ENCODE peak calls at places on chromosomes 11 and 22, in four cellular contexts. V is heart left ventricle, R is breast epithelium, Z is lower leg skin. J is an unnamed sample.

GRCh38 chr11:76234704-76235232 is 28.5 kb upstream of the WNT11 start:
- DNase-seq in V (peak), R (no peak), Z (peak), J (peak)

GRCh38 chr11:129317564-129317963 is 58.1 kb upstream of the BARX2 start:
- DNase-seq in V (no peak), R (no peak), Z (no peak), J (no peak)

GRCh38 chr22:28907311-28908008 is 24.1 kb downstream of the ZNRF3 start:
- DNase-seq in V (no peak), R (no peak), Z (peak), J (no peak)

GRCh38 chr11:69587454-69588081 is 53.4 kb upstream of the CCND1 start:
- DNase-seq in V (no peak), R (no peak), Z (peak), J (no peak)

GRCh38 chr11:6204708-6205107 is 649 bp upstream of the C11orf42 start:
- DNase-seq in V (no peak), R (no peak), Z (no peak), J (no peak)

GRCh38 chr11:34214961-34215805 is 109.8 kb downstream of the NAT10 start:
- DNase-seq in V (no peak), R (no peak), Z (no peak), J (no peak)

GRCh38 chr22:38240734-38241252 is 32.0 kb downstream of the TMEM184B start:
- DNase-seq in V (no peak), R (no peak), Z (no peak), J (no peak)

GRCh38 chr11:121445071-121445768 is 6.9 kb upstream of the SORL1 start:
- DNase-seq in V (no peak), R (no peak), Z (no peak), J (no peak)

GRCh38 chr22:20186871-20187546 is 36.2 kb upstream of the CCDC188 start:
- DNase-seq in V (no peak), R (no peak), Z (no peak), J (no peak)

GRCh38 chr11:76756341-76756771 is 26.8 kb upstream of the TSKU start:
- DNase-seq in V (peak), R (no peak), Z (no peak), J (no peak)

GRCh38 chr11:108203075-108203474 is 19.4 kb downstream of the NPAT start:
- DNase-seq in V (no peak), R (no peak), Z (no peak), J (no peak)

GRCh38 chr11:66281776-66282467 is 3.9 kb downstream of the CNIH2 start:
- DNase-seq in V (no peak), R (no peak), Z (no peak), J (no peak)

GRCh38 chr11:101686514-101686913 is 102.7 kb upstream of the TRPC6 start:
- DNase-seq in V (no peak), R (no peak), Z (no peak), J (no peak)

GRCh38 chr11:126417463-126417862 is 62.0 kb downstream of the ST3GAL4 start:
- DNase-seq in V (no peak), R (no peak), Z (no peak), J (no peak)

GRCh38 chr22:20887375-20887774 is 28.6 kb downstream of the SNAP29 start:
- DNase-seq in V (no peak), R (no peak), Z (no peak), J (no peak)

GRCh38 chr11:122229078-122229477 is 113.1 kb upstream of the BLID start:
- DNase-seq in V (no peak), R (no peak), Z (no peak), J (no peak)

GRCh38 chr22:44363214-44363979 is 50.6 kb upstream of the SHISAL1 start:
- DNase-seq in V (peak), R (no peak), Z (peak), J (peak)

GRCh38 chr11:94882931-94883330 is 90.4 kb downstream of the CWC15 start:
- DNase-seq in V (no peak), R (no peak), Z (peak), J (no peak)

GRCh38 chr11:93113824-93114223 is 84.0 kb downstream of the SLC36A4 start:
- DNase-seq in V (no peak), R (no peak), Z (no peak), J (no peak)

GRCh38 chr11:129911298-129911697 is 15.9 kb upstream of the NFRKB start:
- DNase-seq in V (no peak), R (no peak), Z (no peak), J (no peak)

GRCh38 chr11:6371825-6372224 is 18.4 kb upstream of the SMPD1 start:
- DNase-seq in V (no peak), R (no peak), Z (peak), J (no peak)

GRCh38 chr11:112625816-112626215 is 335.4 kb upstream of the NCAM1 start:
- DNase-seq in V (no peak), R (no peak), Z (no peak), J (no peak)

GRCh38 chr11:112962854-112963367 is 1.7 kb downstream of the NCAM1 start:
- DNase-seq in V (peak), R (no peak), Z (no peak), J (no peak)

GRCh38 chr11:83222499-83222898 is 29.0 kb downstream of the ANKRD42 start:
- DNase-seq in V (no peak), R (no peak), Z (no peak), J (no peak)

GRCh38 chr11:109929308-109929707 is 163.9 kb upstream of the ZC3H12C start:
- DNase-seq in V (no peak), R (no peak), Z (no peak), J (no peak)

GRCh38 chr22:29396126-29396525 is 7.8 kb upstream of the AP1B1 start:
- DNase-seq in V (no peak), R (no peak), Z (no peak), J (no peak)

GRCh38 chr11:30358569-30358968 is 35.7 kb downstream of the ARL14EP start:
- DNase-seq in V (peak), R (no peak), Z (no peak), J (no peak)

GRCh38 chr11:69791266-69791665 is 16.1 kb upstream of the FGF4 start:
- DNase-seq in V (no peak), R (no peak), Z (no peak), J (no peak)

GRCh38 chr11:45142241-45142885 is 4.1 kb upstream of the PRDM11 start:
- DNase-seq in V (no peak), R (no peak), Z (peak), J (no peak)

GRCh38 chr11:83120328-83120727 is 36.6 kb upstream of the PCF11 start:
- DNase-seq in V (no peak), R (no peak), Z (no peak), J (no peak)

GRCh38 chr11:111344032-111344431 is 35.0 kb downstream of the POU2AF1 start:
- DNase-seq in V (peak), R (no peak), Z (no peak), J (no peak)

GRCh38 chr22:44383652-44384562 is 71.2 kb upstream of the SHISAL1 start:
- DNase-seq in V (peak), R (no peak), Z (no peak), J (no peak)

GRCh38 chr11:133136376-133136775 is 395.9 kb downstream of the OPCML start:
- DNase-seq in V (no peak), R (no peak), Z (no peak), J (no peak)

GRCh38 chr22:40261783-40262182 is 84.1 kb downstream of the TNRC6B start:
- DNase-seq in V (no peak), R (no peak), Z (no peak), J (no peak)

GRCh38 chr11:123505546-123506299 is 75.7 kb downstream of the GRAMD1B start:
- DNase-seq in V (no peak), R (no peak), Z (peak), J (no peak)

DNA sequence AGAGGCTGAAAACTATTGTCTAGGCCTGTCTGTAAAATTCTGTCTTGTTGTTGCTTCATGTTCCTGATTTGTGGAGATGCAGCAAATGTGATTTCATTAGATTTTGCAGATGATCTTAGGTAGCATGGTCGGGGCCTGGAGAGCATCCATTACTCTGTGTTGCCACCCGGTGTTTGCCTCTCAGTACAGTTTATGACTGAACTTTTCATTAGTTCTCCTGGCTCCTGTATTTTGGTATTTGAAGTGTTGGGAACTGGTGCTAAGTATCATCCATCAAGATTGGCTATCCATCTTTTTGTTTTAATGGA is 7.7 kb downstream of the YWHAH start:
- DNase-seq in V (no peak), R (no peak), Z (no peak), J (no peak)
- TF ChIP-seq CTCF in V (no peak), R (no peak), Z (no peak), J (no peak)

GRCh38 chr11:116458546-116458945 is 314.2 kb downstream of the BUD13 start:
- DNase-seq in V (no peak), R (no peak), Z (no peak), J (no peak)
- TF ChIP-seq CTCF in V (no peak), R (no peak), Z (no peak), J (no peak)

GRCh38 chr11:63829823-63830489 is 9.0 kb upstream of the MARK2 start:
- DNase-seq in V (no peak), R (no peak), Z (no peak), J (no peak)
- TF ChIP-seq CTCF in V (peak), R (no peak), Z (no peak), J (no peak)

GRCh38 chr11:43942651-43943356 is 367 bp downstream of the C11orf96 start:
- DNase-seq in V (peak), R (no peak), Z (peak), J (no peak)
- TF ChIP-seq CTCF in V (no peak), R (no peak), Z (no peak), J (no peak)

DNA sequence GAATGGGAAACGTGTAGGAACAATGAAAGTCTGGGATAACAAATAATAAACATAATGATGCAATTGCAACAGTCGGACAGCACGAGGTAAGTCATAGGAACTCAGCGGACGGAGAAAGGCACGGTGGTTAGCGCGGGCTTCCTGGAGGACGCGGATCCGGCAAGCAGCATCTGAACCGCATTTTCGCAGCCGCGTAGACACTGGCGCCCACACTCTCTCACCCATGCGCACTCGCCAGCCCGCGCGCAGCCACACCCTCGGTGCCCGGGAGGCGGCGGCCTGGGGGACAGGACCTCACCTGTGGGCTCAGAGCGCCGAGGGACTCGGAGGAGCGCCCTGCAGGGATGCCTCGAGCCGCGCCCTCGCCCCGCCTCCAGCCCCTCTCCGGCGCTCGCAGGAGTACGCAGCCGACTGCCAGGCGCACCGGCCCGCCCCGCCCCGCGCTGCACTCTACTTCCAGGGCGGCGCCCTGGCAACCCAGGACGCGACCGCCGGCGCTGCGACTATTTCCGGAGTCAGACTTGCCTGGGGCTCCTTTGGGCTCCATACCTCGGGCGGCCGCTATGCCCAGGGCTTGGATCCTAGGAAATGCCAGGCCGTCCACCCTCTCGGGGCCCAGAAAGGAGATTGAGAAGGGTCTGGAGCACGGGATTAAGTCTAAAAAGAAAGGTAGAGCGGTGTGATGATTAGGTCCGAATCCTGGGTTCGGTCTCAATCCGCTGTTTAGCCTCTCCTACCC is at the start of gene TTLL1:
- DNase-seq in V (peak), R (peak), Z (peak), J (peak)
- TF ChIP-seq CTCF in V (no peak), R (no peak), Z (no peak), J (no peak)

GRCh38 chr11:47248664-47249377 is at the start of gene ACP2:
- DNase-seq in V (peak), R (peak), Z (peak), J (peak)
- TF ChIP-seq CTCF in V (no peak), R (no peak), Z (no peak), J (no peak)

GRCh38 chr11:78230161-78230877 is 41.6 kb downstream of the USP35 start:
- DNase-seq in V (peak), R (no peak), Z (no peak), J (no peak)

GRCh38 chr11:78229106-78229505 is 40.4 kb downstream of the USP35 start:
- DNase-seq in V (no peak), R (no peak), Z (peak), J (no peak)

GRCh38 chr11:78227906-78228305 is 39.2 kb downstream of the USP35 start:
- DNase-seq in V (no peak), R (no peak), Z (no peak), J (no peak)

GRCh38 chr11:78226684-78227680 is 38.3 kb downstream of the USP35 start:
- DNase-seq in V (no peak), R (no peak), Z (no peak), J (no peak)

DNA sequence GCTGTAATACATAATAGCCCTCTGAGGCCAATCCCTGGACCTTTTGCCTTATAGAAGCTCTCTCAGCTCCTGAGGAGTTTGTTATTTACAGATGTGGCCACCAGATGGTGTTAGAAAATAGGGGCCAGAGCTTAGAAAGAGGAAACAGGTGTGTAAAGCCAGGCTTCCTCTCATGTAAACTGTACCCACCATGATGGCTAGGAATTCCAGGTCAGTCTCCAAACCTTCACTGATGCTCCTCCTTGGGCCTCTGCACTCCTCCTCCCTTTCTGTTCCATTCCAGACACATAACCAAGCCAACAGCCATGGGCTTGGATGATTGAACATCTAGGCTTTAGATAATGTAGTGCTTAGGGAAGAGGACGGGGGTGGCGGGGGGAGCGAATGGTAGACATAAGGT is 39.7 kb downstream of the USP35 start:
- DNase-seq in V (no peak), R (no peak), Z (no peak), J (no peak)
- TF ChIP-seq CTCF in V (peak), R (peak), Z (no peak), J (no peak)

J was measured in omental fat pad.